ENCODE peak calls at places on chromosomes 13 and 19, in four cellular contexts. One of them, this sample, is unnamed.

GRCh38 chr19:14496029-14496848 is at the start of gene GIPC1:
- DNase-seq in H9: peak
- DNase-seq in H1: peak
- DNase-seq in mesendoderm: peak
- DNase-seq in this sample: peak

GRCh38 chr19:48419158-48419920 is 25.9 kb downstream of the GRIN2D start:
- DNase-seq in mesendoderm: peak
- DNase-seq in H1: peak
- DNase-seq in H9: peak
- DNase-seq in this sample: peak

GRCh38 chr13:19155321-19155861 is 26.2 kb downstream of the TUBA3C start:
- DNase-seq in H1: no peak
- DNase-seq in H9: no peak
- DNase-seq in mesendoderm: no peak
- DNase-seq in this sample: no peak

GRCh38 chr19:19338082-19338481 is 17.5 kb downstream of the MAU2 start:
- DNase-seq in H9: no peak
- DNase-seq in mesendoderm: no peak
- DNase-seq in H1: no peak
- DNase-seq in this sample: peak

GRCh38 chr19:1363599-1363998 is 20.1 kb upstream of the NDUFS7 start:
- DNase-seq in mesendoderm: no peak
- DNase-seq in H9: no peak
- DNase-seq in H1: no peak
- DNase-seq in this sample: no peak

GRCh38 chr19:1451916-1452801 is 2.2 kb downstream of the APC2 start:
- DNase-seq in H1: no peak
- DNase-seq in mesendoderm: no peak
- DNase-seq in H9: peak
- DNase-seq in this sample: no peak

GRCh38 chr19:14433454-14434156 is 499 bp downstream of the PKN1 start:
- DNase-seq in H1: peak
- DNase-seq in mesendoderm: no peak
- DNase-seq in H9: no peak
- DNase-seq in this sample: no peak

GRCh38 chr13:26819067-26819466 is 58.5 kb upstream of the GPR12 start:
- DNase-seq in H1: no peak
- DNase-seq in mesendoderm: no peak
- DNase-seq in H9: no peak
- DNase-seq in this sample: no peak

GRCh38 chr19:13103961-13104847 is 1.5 kb upstream of the LYL1 start:
- DNase-seq in H9: peak
- DNase-seq in H1: peak
- DNase-seq in mesendoderm: peak
- DNase-seq in this sample: no peak

GRCh38 chr13:90947976-90948375 is 399.5 kb upstream of the MIR17HG start:
- DNase-seq in H9: no peak
- DNase-seq in mesendoderm: no peak
- DNase-seq in H1: no peak
- DNase-seq in this sample: no peak

GRCh38 chr13:27619093-27619705 is 1.1 kb downstream of the LNX2 start:
- DNase-seq in H9: no peak
- DNase-seq in mesendoderm: no peak
- DNase-seq in H1: no peak
- DNase-seq in this sample: peak

GRCh38 chr19:49801966-49802661 is 11.0 kb downstream of the FUZ start:
- DNase-seq in mesendoderm: peak
- DNase-seq in H9: peak
- DNase-seq in H1: peak
- DNase-seq in this sample: peak

GRCh38 chr13:111099292-111099691 is 15.8 kb upstream of the ARHGEF7 start:
- DNase-seq in mesendoderm: peak
- DNase-seq in H1: no peak
- DNase-seq in H9: no peak
- DNase-seq in this sample: no peak

GRCh38 chr19:2168619-2169424 is 5.1 kb downstream of the DOT1L start:
- DNase-seq in mesendoderm: peak
- DNase-seq in H9: peak
- DNase-seq in H1: no peak
- DNase-seq in this sample: peak

GRCh38 chr19:31274964-31275319 is 74.3 kb downstream of the TSHZ3 start:
- DNase-seq in H1: no peak
- DNase-seq in H9: no peak
- DNase-seq in mesendoderm: no peak
- DNase-seq in this sample: no peak

GRCh38 chr19:6473652-6474051 is 7.9 kb downstream of the DENND1C start:
- DNase-seq in mesendoderm: no peak
- DNase-seq in H1: no peak
- DNase-seq in H9: no peak
- DNase-seq in this sample: no peak

GRCh38 chr19:3966051-3967017 is 4.6 kb downstream of the DAPK3 start:
- DNase-seq in H1: no peak
- DNase-seq in H9: no peak
- DNase-seq in mesendoderm: no peak
- DNase-seq in this sample: no peak

GRCh38 chr19:2212861-2213711 is 23.0 kb downstream of the PLEKHJ1 start:
- DNase-seq in H9: no peak
- DNase-seq in mesendoderm: no peak
- DNase-seq in H1: no peak
- DNase-seq in this sample: no peak

GRCh38 chr19:55461974-55462628 is 659 bp upstream of the ISOC2 start:
- DNase-seq in H9: no peak
- DNase-seq in H1: no peak
- DNase-seq in mesendoderm: no peak
- DNase-seq in this sample: peak

GRCh38 chr13:38819053-38819452 is 132.2 kb downstream of the FREM2 start:
- DNase-seq in H1: no peak
- DNase-seq in H9: no peak
- DNase-seq in mesendoderm: no peak
- DNase-seq in this sample: no peak

GRCh38 chr13:75841905-75842304 is 205.8 kb downstream of the LMO7 start:
- DNase-seq in H1: no peak
- DNase-seq in mesendoderm: no peak
- DNase-seq in H9: no peak
- DNase-seq in this sample: no peak

GRCh38 chr19:35117017-35117570 is 1.5 kb downstream of the FXYD3 start:
- DNase-seq in mesendoderm: no peak
- DNase-seq in H9: no peak
- DNase-seq in H1: no peak
- DNase-seq in this sample: no peak

GRCh38 chr19:12782174-12782423 is 6.7 kb upstream of the HOOK2 start:
- DNase-seq in H9: no peak
- DNase-seq in mesendoderm: no peak
- DNase-seq in H1: no peak
- DNase-seq in this sample: no peak

DNA sequence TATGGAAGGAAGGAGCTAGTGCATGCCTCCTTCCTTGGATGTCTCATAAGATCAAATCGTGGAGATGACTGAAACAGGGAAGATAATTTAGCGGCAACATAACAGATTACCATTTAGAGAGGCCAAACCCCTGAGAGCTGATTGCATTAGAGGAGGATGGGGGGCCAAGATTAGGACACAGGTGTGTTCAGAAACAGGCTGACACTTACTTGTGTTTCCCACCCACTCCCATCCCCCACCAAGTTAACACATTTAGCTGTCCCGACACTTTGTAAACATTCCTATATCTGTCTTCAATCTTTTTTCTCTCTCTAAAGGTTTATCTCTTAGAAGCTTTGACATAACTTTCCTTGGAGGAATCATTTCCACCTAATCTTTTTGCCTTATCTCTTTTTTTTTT is 48.8 kb upstream of the KCTD4 start:
- DNase-seq in H9: no peak
- DNase-seq in mesendoderm: peak
- DNase-seq in H1: no peak
- DNase-seq in this sample: no peak
- H3K56ac ChIP-seq in H9: no peak
- H3K56ac ChIP-seq in mesendoderm: no peak
- H3K56ac ChIP-seq in H1: no peak
- H3K56ac ChIP-seq in this sample: no peak

GRCh38 chr13:53683146-53683545 is 654.5 kb downstream of the OLFM4 start:
- DNase-seq in H1: no peak
- DNase-seq in mesendoderm: no peak
- DNase-seq in H9: no peak
- DNase-seq in this sample: no peak
- H3K56ac ChIP-seq in H1: no peak
- H3K56ac ChIP-seq in mesendoderm: no peak
- H3K56ac ChIP-seq in H9: no peak
- H3K56ac ChIP-seq in this sample: no peak

GRCh38 chr13:65638572-65639168 is 1591.5 kb downstream of the PCDH9 start:
- DNase-seq in mesendoderm: peak
- DNase-seq in H9: no peak
- DNase-seq in H1: no peak
- DNase-seq in this sample: peak

DNA sequence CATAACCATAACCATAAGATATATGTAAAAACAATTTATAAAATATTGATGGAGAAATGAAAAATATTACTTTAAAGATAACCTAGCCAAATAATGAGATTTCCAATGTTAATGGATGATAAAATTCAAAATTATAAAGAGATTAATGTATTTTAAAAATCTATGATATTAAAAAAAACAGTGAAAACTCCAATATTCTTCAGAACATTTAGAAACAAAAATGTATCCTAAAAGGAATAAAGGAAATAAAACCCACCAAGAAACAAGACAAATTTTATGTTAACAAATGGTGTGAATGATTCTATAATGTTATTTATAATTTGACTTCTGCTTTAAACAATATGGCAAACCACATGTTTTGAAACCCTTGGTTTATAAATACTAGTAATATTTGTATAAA is 1587.8 kb downstream of the PCDH9 start:
- DNase-seq in H1: no peak
- DNase-seq in mesendoderm: no peak
- DNase-seq in H9: no peak
- DNase-seq in this sample: no peak
- H3K56ac ChIP-seq in H1: no peak
- H3K56ac ChIP-seq in mesendoderm: no peak
- H3K56ac ChIP-seq in H9: no peak
- H3K56ac ChIP-seq in this sample: no peak

GRCh38 chr13:51225034-51225433 is 2.8 kb downstream of the FAM124A start:
- DNase-seq in H1: no peak
- DNase-seq in H9: no peak
- DNase-seq in mesendoderm: no peak
- DNase-seq in this sample: no peak
- H3K56ac ChIP-seq in H1: no peak
- H3K56ac ChIP-seq in H9: no peak
- H3K56ac ChIP-seq in mesendoderm: no peak
- H3K56ac ChIP-seq in this sample: no peak

GRCh38 chr19:38815059-38816001 is 2.6 kb upstream of the LGALS4 start:
- DNase-seq in H9: peak
- DNase-seq in H1: no peak
- DNase-seq in mesendoderm: no peak
- DNase-seq in this sample: no peak
- H3K56ac ChIP-seq in H9: no peak
- H3K56ac ChIP-seq in H1: no peak
- H3K56ac ChIP-seq in mesendoderm: no peak
- H3K56ac ChIP-seq in this sample: no peak